ENCODE peak calls at places on chromosome 15, in eight cellular contexts. A is H9; Z is GM18507; X is psoas muscle; I is occipital lobe; U is activated CD4-positive, alpha-beta T cell treated with anti-CD3 and anti-CD28 coated beads, Interleukin-2, amount 10 ng/mL, durations not matched to agents 7 days and 5 days; E is HEK293T; R is GM19239. W is an unnamed sample.
A peak's percentile ranks its signal among the peaks of the same experiment; 100 is the strongest.

GRCh38 chr15:93942140-93942808 is 289.1 kb upstream of the MCTP2 start:
- DNase-seq in A (no peak), Z (no peak), X (no peak), I (no peak), R (no peak), U (no peak), E (no peak), W (no peak)

GRCh38 chr15:29454506-29454905 is 184.9 kb upstream of the NSMCE3 start:
- DNase-seq in R (no peak), A (no peak), X (no peak), I (no peak), U (no peak), E (no peak), Z (no peak), W (no peak)

GRCh38 chr15:31435891-31436628 is 109.4 kb downstream of the KLF13 start:
- DNase-seq in Z (no peak), A (no peak), I (no peak), R (no peak), U (peak; percentile 36), E (no peak), X (no peak), W (no peak)

GRCh38 chr15:51536965-51537574 is 85.5 kb downstream of the DMXL2 start:
- DNase-seq in U (no peak), Z (no peak), X (no peak), I (no peak), R (no peak), A (no peak), E (peak; percentile 13), W (peak; percentile 2)

GRCh38 chr15:43299411-43299810 is 31.0 kb downstream of the LCMT2 start:
- DNase-seq in R (no peak), X (no peak), I (no peak), E (no peak), Z (no peak), A (no peak), U (no peak), W (no peak)

GRCh38 chr15:79617071-79617470 is 184.9 kb downstream of the MINAR1 start:
- DNase-seq in E (no peak), A (no peak), Z (no peak), X (no peak), U (no peak), I (no peak), R (no peak), W (no peak)

GRCh38 chr15:33148129-33148850 is 46.2 kb downstream of the FMN1 start:
- DNase-seq in Z (no peak), E (no peak), A (no peak), R (no peak), X (no peak), I (no peak), U (peak; percentile 21), W (no peak)

GRCh38 chr15:78992416-78993256 is 47.8 kb upstream of the CTSH start:
- DNase-seq in Z (no peak), I (no peak), A (no peak), R (no peak), U (no peak), X (no peak), E (no peak), W (no peak)

GRCh38 chr15:81877533-81878227 is 168.1 kb downstream of the MEX3B start:
- DNase-seq in R (no peak), I (no peak), A (no peak), U (no peak), X (no peak), Z (no peak), E (peak; percentile 26), W (no peak)

GRCh38 chr15:42085236-42085605 is 9.1 kb downstream of the PLA2G4D start:
- DNase-seq in R (no peak), X (no peak), U (no peak), Z (no peak), E (no peak), A (peak; percentile 33), I (no peak), W (no peak)

GRCh38 chr15:58472221-58472620 is 40.4 kb downstream of the LIPC start:
- DNase-seq in I (no peak), X (no peak), E (no peak), R (no peak), A (no peak), Z (no peak), U (no peak), W (no peak)

GRCh38 chr15:96334017-96334704 is 3.7 kb downstream of the NR2F2 start:
- DNase-seq in Z (no peak), I (no peak), X (no peak), A (peak; percentile 38), U (no peak), R (no peak), E (no peak), W (no peak)

GRCh38 chr15:53611145-53611920 is 148.1 kb downstream of the WDR72 start:
- DNase-seq in X (no peak), I (no peak), R (no peak), A (no peak), Z (no peak), U (no peak), E (no peak), W (no peak)

GRCh38 chr15:97745481-97746071 is 214.9 kb upstream of the ARRDC4 start:
- DNase-seq in I (no peak), Z (peak; percentile 2), U (peak; percentile 42), R (no peak), E (peak; percentile 63), A (peak; percentile 49), X (no peak), W (no peak)

GRCh38 chr15:25481208-25481862 is 42.5 kb upstream of the UBE3A start:
- DNase-seq in A (peak; percentile 70), U (no peak), E (no peak), X (no peak), Z (no peak), R (no peak), I (peak; percentile 62), W (no peak)

GRCh38 chr15:66965201-66965900 is 100.1 kb upstream of the SMAD3 start:
- DNase-seq in U (no peak), I (no peak), A (no peak), Z (no peak), E (no peak), R (no peak), X (no peak), W (no peak)

GRCh38 chr15:89483079-89483478 is 13.3 kb downstream of the RHCG start:
- DNase-seq in R (no peak), U (no peak), E (no peak), A (no peak), I (no peak), Z (no peak), X (no peak), W (no peak)

GRCh38 chr15:39692464-39693327 is 89.9 kb downstream of the FSIP1 start:
- DNase-seq in Z (no peak), U (no peak), R (no peak), I (peak; percentile 21), A (peak; percentile 35), E (no peak), X (no peak), W (no peak)

GRCh38 chr15:69891070-69891491 is 206.6 kb downstream of the TLE3 start:
- DNase-seq in E (no peak), Z (no peak), R (no peak), I (no peak), A (no peak), U (no peak), X (no peak), W (no peak)

GRCh38 chr15:65530318-65531111 is at the start of gene HACD3:
- DNase-seq in E (peak; percentile 97), U (peak; percentile 88), A (peak; percentile 90), I (peak; percentile 80), Z (peak; percentile 96), R (peak; percentile 90), X (peak; percentile 91), W (no peak)

GRCh38 chr15:63134245-63134644 is 12.6 kb downstream of the LACTB start:
- DNase-seq in A (no peak), X (no peak), R (no peak), U (no peak), I (no peak), Z (no peak), E (no peak), W (no peak)

GRCh38 chr15:77025941-77026411 is 31.1 kb downstream of the PSTPIP1 start:
- DNase-seq in U (no peak), X (no peak), R (no peak), I (no peak), A (peak; percentile 25), E (no peak), Z (no peak), W (no peak)

GRCh38 chr15:85541744-85542143 is 161.3 kb downstream of the AKAP13 start:
- DNase-seq in U (peak; percentile 15), X (no peak), Z (no peak), I (no peak), E (no peak), R (no peak), A (no peak), W (no peak)

GRCh38 chr15:88647362-88648105 is 8.7 kb downstream of the ISG20 start:
- DNase-seq in X (no peak), U (no peak), I (no peak), E (no peak), A (peak; percentile 22), Z (no peak), R (no peak), W (no peak)

GRCh38 chr15:84666373-84666772 is 8.4 kb upstream of the NMB start:
- DNase-seq in U (no peak), X (no peak), A (no peak), I (no peak), Z (no peak), E (no peak), R (no peak), W (no peak)

GRCh38 chr15:64464271-64465005 is 4.1 kb downstream of the ZNF609 start:
- DNase-seq in X (no peak), Z (no peak), R (no peak), E (no peak), U (no peak), I (no peak), A (no peak), W (peak; percentile 24)

GRCh38 chr15:25545017-25545416 is 106.2 kb upstream of the UBE3A start:
- DNase-seq in Z (no peak), R (no peak), I (no peak), A (no peak), E (no peak), U (no peak), X (no peak), W (no peak)

GRCh38 chr15:66369773-66370651 is 13.5 kb upstream of the TIPIN start:
- DNase-seq in X (no peak), I (no peak), Z (no peak), U (peak; percentile 44), A (no peak), E (no peak), R (peak; percentile 32), W (no peak)

GRCh38 chr15:50825946-50826345 is 60.4 kb upstream of the SPPL2A start:
- DNase-seq in E (no peak), I (no peak), A (no peak), R (no peak), X (no peak), U (no peak), Z (no peak), W (peak; percentile 4)

GRCh38 chr15:61227269-61228024 is 1.7 kb downstream of the RORA start:
- DNase-seq in E (peak; percentile 34), A (peak; percentile 33), I (no peak), X (peak; percentile 24), R (no peak), U (no peak), Z (no peak), W (peak; percentile 41)

GRCh38 chr15:41115652-41116115 is 396 bp downstream of the INO80 start:
- DNase-seq in E (peak; percentile 56), X (peak; percentile 78), R (peak; percentile 50), I (peak; percentile 57), Z (peak; percentile 42), U (peak; percentile 78), A (no peak), W (peak; percentile 9)

GRCh38 chr15:98676586-98677270 is 28.4 kb downstream of the IGF1R start:
- DNase-seq in X (no peak), R (no peak), Z (no peak), E (no peak), I (no peak), A (no peak), U (no peak), W (no peak)

W was measured in GM04504.